ENCODE peak calls at places on chromosomes 16 and 17, in ten cellular contexts. V is transverse colon, N is A549, M is stomach, A is K562, Q is HepG2, P is sigmoid colon, R is tibial nerve, U is ovary, C is H1. X is an unnamed sample.

GRCh38 chr16:19804538-19805323 is 79.9 kb downstream of the GPRC5B start:
- DNase-seq in V (peak), N (no peak), M (peak), A (no peak), Q (no peak), P (peak), R (no peak), U (no peak), C (peak), X (no peak)

GRCh38 chr17:45756266-45756989 is 27.7 kb upstream of the CRHR1 start:
- DNase-seq in V (no peak), N (no peak), M (no peak), A (no peak), Q (no peak), P (no peak), R (no peak), U (no peak), C (no peak), X (no peak)

GRCh38 chr16:77322757-77323156 is 112.1 kb downstream of the ADAMTS18 start:
- DNase-seq in V (no peak), N (no peak), M (no peak), A (no peak), Q (no peak), P (no peak), R (no peak), U (no peak), C (no peak), X (no peak)

GRCh38 chr16:212999-213398 is 16.2 kb downstream of the LUC7L start:
- DNase-seq in V (no peak), N (no peak), M (no peak), A (no peak), Q (no peak), P (no peak), R (no peak), U (no peak), C (no peak), X (no peak)

GRCh38 chr16:30901201-30902069 is 5.0 kb downstream of the CTF1 start:
- DNase-seq in V (no peak), N (peak), M (no peak), A (no peak), Q (peak), P (no peak), R (no peak), U (no peak), C (no peak), X (no peak)

GRCh38 chr17:35799942-35800341 is 4.5 kb upstream of the MMP28 start:
- DNase-seq in V (peak), N (peak), M (peak), A (no peak), Q (no peak), P (peak), R (no peak), U (no peak), C (no peak), X (no peak)

GRCh38 chr17:77174928-77175720 is 34.4 kb downstream of the SEC14L1 start:
- DNase-seq in V (no peak), N (no peak), M (peak), A (no peak), Q (no peak), P (no peak), R (no peak), U (no peak), C (no peak), X (no peak)

GRCh38 chr17:9004132-9004960 is 17.0 kb upstream of the NTN1 start:
- DNase-seq in V (no peak), N (no peak), M (no peak), A (no peak), Q (no peak), P (no peak), R (no peak), U (no peak), C (peak), X (no peak)

GRCh38 chr17:61408151-61409041 is 8.8 kb downstream of the TBX2 start:
- DNase-seq in V (no peak), N (no peak), M (no peak), A (no peak), Q (no peak), P (peak), R (peak), U (peak), C (peak), X (no peak)

GRCh38 chr16:73432794-73433455 is 385.0 kb upstream of the ZFHX3 start:
- DNase-seq in V (no peak), N (no peak), M (no peak), A (no peak), Q (no peak), P (no peak), R (no peak), U (no peak), C (no peak), X (no peak)

GRCh38 chr17:75752405-75753192 is 12.4 kb downstream of the GALK1 start:
- DNase-seq in V (no peak), N (no peak), M (no peak), A (no peak), Q (no peak), P (no peak), R (no peak), U (no peak), C (no peak), X (no peak)

DNA sequence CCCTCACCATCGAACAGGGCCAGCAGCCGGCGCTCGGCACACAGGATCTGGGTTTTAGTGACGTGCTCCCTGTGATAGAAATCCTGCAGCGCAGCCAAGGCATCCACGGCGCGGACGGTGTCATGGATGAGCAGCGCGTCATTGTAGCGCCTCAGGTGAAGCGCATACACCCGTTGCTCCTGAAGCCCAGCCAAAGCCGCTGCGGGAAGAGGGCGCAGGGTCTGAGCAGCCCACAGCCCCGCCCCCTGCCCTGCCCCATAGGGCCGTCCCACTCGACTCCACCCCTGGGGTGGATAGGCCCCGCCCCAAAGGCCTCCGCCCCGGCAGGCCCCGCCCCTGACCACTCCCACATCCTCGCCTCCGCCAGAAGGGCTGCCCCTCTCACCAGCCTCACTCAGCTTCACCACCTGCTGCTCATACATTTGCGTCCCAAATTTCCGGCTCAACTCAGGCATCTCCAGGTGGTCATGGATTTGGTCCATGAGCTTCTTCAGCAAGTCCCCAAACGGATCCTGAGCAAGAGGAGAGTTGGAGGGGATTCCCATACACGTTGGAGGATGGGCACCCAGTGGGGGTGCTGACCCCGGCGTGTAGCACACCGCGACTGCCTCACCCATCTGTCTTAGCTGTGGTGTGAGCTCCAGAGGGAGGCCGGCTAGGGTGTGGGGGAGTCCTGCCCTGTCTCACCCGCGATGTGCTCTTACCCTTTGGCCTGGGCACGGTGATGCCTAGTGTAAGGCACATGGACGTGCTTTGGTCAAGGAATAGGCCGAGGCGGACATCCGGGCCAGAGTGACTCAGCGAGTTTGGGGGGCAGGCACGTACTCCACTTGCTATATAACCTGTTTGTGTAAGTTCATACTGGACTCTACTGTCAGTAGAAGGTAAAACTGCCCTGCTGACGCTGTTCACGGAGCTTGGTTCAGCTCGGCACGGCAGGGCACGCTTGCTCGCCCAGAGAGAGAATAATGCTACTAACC is 4.6 kb downstream of the DHX58 start:
- DNase-seq in V (peak), N (peak), M (peak), A (peak), Q (no peak), P (peak), R (no peak), U (peak), C (peak), X (no peak)
- TF ChIP-seq EP300 in V (no peak), N (no peak), M (no peak), A (no peak), Q (no peak), P (no peak), R (no peak), U (no peak), C (no peak), X (no peak)

GRCh38 chr17:63929860-63930766 is 2.0 kb downstream of the CD79B start:
- DNase-seq in V (no peak), N (no peak), M (no peak), A (no peak), Q (no peak), P (no peak), R (no peak), U (no peak), C (peak), X (no peak)
- TF ChIP-seq EP300 in V (no peak), N (no peak), M (no peak), A (no peak), Q (no peak), P (no peak), R (no peak), U (no peak), C (no peak), X (no peak)

DNA sequence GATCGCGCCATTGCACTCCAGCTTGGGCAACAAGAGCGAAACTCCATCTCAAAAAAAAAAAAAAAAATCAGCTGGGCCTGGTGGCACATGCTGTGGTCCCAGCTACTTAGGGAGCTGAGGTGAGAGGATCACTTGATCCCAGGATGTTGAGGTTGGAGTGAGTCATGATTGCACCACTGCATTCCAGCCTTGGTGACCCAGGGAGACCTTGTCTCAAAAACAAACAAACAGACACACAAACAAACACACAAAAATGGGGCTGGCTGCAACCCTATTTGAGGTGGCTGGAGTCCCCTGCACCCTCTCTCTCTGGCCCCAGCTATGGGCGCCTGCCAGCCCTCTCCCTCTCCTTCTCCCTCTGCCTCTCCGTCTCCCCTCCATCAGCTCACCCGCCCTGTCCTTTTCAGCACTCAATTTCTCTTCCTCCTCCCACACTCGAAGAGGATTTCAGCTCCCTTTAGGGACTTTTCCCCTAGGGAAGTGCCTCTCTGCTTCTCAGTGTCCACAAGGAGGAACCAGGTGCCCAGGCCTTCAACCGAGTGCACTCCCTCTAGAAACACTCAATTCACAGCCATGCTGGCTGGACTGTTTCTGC is 17.5 kb upstream of the TFAP4 start:
- DNase-seq in V (no peak), N (peak), M (no peak), A (no peak), Q (peak), P (no peak), R (no peak), U (no peak), C (no peak), X (no peak)
- TF ChIP-seq EP300 in V (no peak), N (peak), M (no peak), A (no peak), Q (peak), P (no peak), R (no peak), U (no peak), C (no peak), X (no peak)

GRCh38 chr16:89534147-89534788 is 26.1 kb downstream of the SPG7 start:
- DNase-seq in V (peak), N (no peak), M (no peak), A (no peak), Q (no peak), P (no peak), R (no peak), U (no peak), C (no peak), X (no peak)
- TF ChIP-seq EP300 in V (no peak), N (no peak), M (no peak), A (no peak), Q (no peak), P (no peak), R (no peak), U (no peak), C (no peak), X (no peak)

GRCh38 chr17:82342361-82343079 is 9.0 kb upstream of the SECTM1 start:
- DNase-seq in V (no peak), N (no peak), M (no peak), A (no peak), Q (no peak), P (no peak), R (no peak), U (no peak), C (no peak), X (no peak)
- TF ChIP-seq EP300 in V (no peak), N (no peak), M (no peak), A (no peak), Q (no peak), P (no peak), R (no peak), U (no peak), C (no peak), X (no peak)

DNA sequence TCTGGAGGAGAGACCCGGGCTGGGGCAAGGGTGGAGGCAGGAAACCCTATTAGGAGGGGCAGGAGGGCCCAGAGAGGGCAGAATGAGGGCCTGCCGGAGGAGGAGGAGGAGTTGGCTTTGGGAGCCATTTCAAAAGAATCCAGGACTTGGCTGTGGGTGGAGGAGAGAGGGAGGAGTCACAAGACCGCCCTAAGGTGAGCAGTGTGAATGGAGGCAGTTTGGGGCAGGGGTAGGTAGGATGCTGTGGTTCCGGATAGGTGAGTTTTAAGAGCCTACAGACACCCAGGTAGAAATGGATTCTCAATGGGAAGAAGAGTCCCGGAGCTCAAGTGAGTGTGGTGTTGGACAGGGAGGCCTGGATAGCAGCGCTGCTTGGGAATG is 80.3 kb downstream of the ARHGAP23 start:
- DNase-seq in V (no peak), N (no peak), M (no peak), A (no peak), Q (no peak), P (no peak), R (no peak), U (no peak), C (peak), X (no peak)
- TF ChIP-seq EP300 in V (no peak), N (no peak), M (no peak), A (no peak), Q (no peak), P (no peak), R (no peak), U (no peak), C (no peak), X (no peak)

DNA sequence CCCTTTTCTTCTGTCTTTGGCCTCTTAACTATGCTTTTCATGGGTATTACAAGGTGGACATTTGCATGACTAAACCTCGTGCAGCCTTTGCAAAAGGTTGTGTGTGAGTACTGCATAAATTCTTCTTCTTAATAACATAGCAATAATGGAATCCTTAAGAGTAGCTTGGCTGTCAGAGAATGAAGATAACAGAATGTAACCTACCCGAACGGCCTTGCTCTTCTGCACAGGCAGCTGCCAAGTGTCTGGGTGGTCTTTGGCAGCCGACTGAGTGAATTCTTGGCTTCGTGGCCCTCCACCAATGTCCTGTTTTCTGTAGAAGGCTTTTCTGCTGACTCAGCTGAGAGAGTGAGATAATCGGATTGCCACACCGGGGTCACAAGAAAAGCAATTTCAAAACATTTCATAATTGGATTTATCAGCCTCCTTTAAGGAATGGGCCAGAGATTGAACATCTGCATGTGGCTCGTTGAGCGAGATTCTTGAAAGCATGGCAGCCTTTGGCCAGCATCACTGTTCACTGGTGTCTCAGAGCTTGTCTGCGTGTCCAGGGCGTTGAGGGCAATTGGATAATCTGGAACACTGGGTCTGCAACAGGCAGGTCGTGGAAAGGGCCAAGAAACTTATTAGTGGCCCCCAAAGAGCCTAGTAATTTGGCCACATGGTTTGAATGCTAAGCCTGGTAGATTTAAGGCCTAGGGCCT is 13.5 kb downstream of the IRF8 start:
- DNase-seq in V (peak), N (no peak), M (no peak), A (no peak), Q (no peak), P (peak), R (peak), U (peak), C (no peak), X (no peak)
- TF ChIP-seq EP300 in V (no peak), N (no peak), M (no peak), A (no peak), Q (no peak), P (no peak), R (no peak), U (no peak), C (no peak), X (no peak)